ENCODE peak calls at places on chromosomes 6 and 20, in ten cellular contexts. F, L, E, C, P, Q, I, X, M and D are unnamed samples.

GRCh38 chr6:72787521-72788031 is 165.7 kb downstream of the KCNQ5 start:
- DNase-seq in M (peak), E (peak), F (peak), X (peak), P (peak), I (peak), C (peak), L (no peak), Q (no peak), D (peak)

GRCh38 chr6:128599036-128599435 is 78.6 kb upstream of the PTPRK start:
- DNase-seq in F (no peak), C (no peak), P (no peak), I (no peak), L (no peak), M (no peak), Q (no peak), X (no peak), E (no peak), D (no peak)

GRCh38 chr20:57422254-57422653 is 31.1 kb downstream of the RBM38 start:
- DNase-seq in X (no peak), Q (no peak), E (no peak), C (no peak), F (no peak), M (no peak), I (no peak), L (no peak), P (no peak), D (no peak)

GRCh38 chr6:32666420-32667300 is at the start of gene HLA-DQB1:
- DNase-seq in M (peak), C (peak), L (no peak), P (no peak), I (peak), Q (peak), X (no peak), E (no peak), F (peak), D (no peak)

GRCh38 chr6:151808331-151809241 is 1.1 kb downstream of the ESR1 start:
- DNase-seq in L (no peak), Q (peak), X (no peak), F (peak), P (no peak), E (no peak), M (no peak), I (peak), C (no peak), D (peak)

GRCh38 chr6:129893513-129894098 is 32.5 kb upstream of the TMEM244 start:
- DNase-seq in C (no peak), P (peak), L (no peak), Q (no peak), I (no peak), F (peak), X (no peak), M (peak), E (no peak), D (no peak)

GRCh38 chr6:133136177-133136896 is 104.8 kb upstream of the EYA4 start:
- DNase-seq in Q (no peak), P (no peak), X (no peak), F (no peak), L (no peak), C (no peak), I (no peak), E (no peak), M (no peak), D (no peak)

GRCh38 chr6:132236744-132237143 is 164.5 kb downstream of the MOXD1 start:
- DNase-seq in C (no peak), P (peak), Q (no peak), M (no peak), L (no peak), E (no peak), F (peak), I (no peak), X (no peak), D (no peak)

GRCh38 chr6:128275030-128275429 is 245.4 kb downstream of the PTPRK start:
- DNase-seq in P (peak), F (no peak), X (no peak), L (no peak), E (no peak), M (peak), C (no peak), I (peak), Q (no peak), D (no peak)